ENCODE peak calls at places on chromosomes 13 and 19, in four cellular contexts. G is K562, D is GM12878, T is HL-60. Y is an unnamed sample.

GRCh38 chr13:23963184-23963931 is 66.1 kb upstream of the C1QTNF9B start:
- DNase-seq in G (no peak), T (no peak), D (no peak), Y (no peak)

GRCh38 chr13:19991531-19991930 is 33.0 kb downstream of the ZMYM2 start:
- DNase-seq in D (no peak), G (no peak), T (no peak), Y (no peak)

GRCh38 chr19:19549804-19550453 is 11.9 kb downstream of the CILP2 start:
- DNase-seq in T (no peak), D (no peak), G (no peak), Y (no peak)

GRCh38 chr19:47073574-47073973 is 25.1 kb upstream of the TMEM160 start:
- DNase-seq in T (no peak), D (no peak), G (no peak), Y (no peak)

GRCh38 chr19:17309198-17309961 is at the start of gene DDA1:
- DNase-seq in G (peak), T (peak), D (peak), Y (peak)

GRCh38 chr19:35540356-35540927 is 5.0 kb upstream of the TMEM147 start:
- DNase-seq in G (no peak), D (no peak), T (no peak), Y (no peak)

GRCh38 chr19:1373042-1373533 is 10.6 kb upstream of the NDUFS7 start:
- DNase-seq in T (no peak), G (no peak), D (no peak), Y (no peak)

GRCh38 chr13:50589651-50590054 is 253.8 kb downstream of the DLEU7 start:
- DNase-seq in T (no peak), G (no peak), D (no peak), Y (no peak)

GRCh38 chr19:6711078-6711361 is 9.4 kb downstream of the C3 start:
- DNase-seq in D (no peak), T (no peak), G (no peak), Y (no peak)

GRCh38 chr19:40331052-40331451 is 17.1 kb downstream of the C19orf47 start:
- DNase-seq in T (no peak), D (no peak), G (no peak), Y (no peak)

GRCh38 chr19:2952953-2953481 is 8.2 kb upstream of the ZNF77 start:
- DNase-seq in T (no peak), D (no peak), G (no peak), Y (no peak)

GRCh38 chr13:62704795-62705329 is 1289.2 kb upstream of the PCDH20 start:
- DNase-seq in T (no peak), D (no peak), G (no peak), Y (no peak)

GRCh38 chr19:10812902-10813404 is 23.1 kb downstream of the TMED1 start:
- DNase-seq in T (peak), D (no peak), G (peak), Y (no peak)

GRCh38 chr19:46624958-46625661 is at the start of gene PTGIR:
- DNase-seq in D (no peak), G (peak), T (peak), Y (no peak)

GRCh38 chr19:43527860-43528622 is 1.0 kb upstream of the ETHE1 start:
- DNase-seq in G (peak), D (no peak), T (no peak), Y (no peak)

GRCh38 chr19:19405919-19406877 is 723 bp downstream of the GATAD2A start:
- DNase-seq in G (peak), T (peak), D (no peak), Y (no peak)

GRCh38 chr19:37719111-37719926 is at the start of gene ZNF607:
- DNase-seq in T (peak), D (peak), G (peak), Y (peak)

GRCh38 chr19:18397242-18398202 is at the start of gene LRRC25:
- DNase-seq in T (peak), D (no peak), G (peak), Y (no peak)

GRCh38 chr13:112781881-112782361 is 92.1 kb downstream of the ATP11A start:
- DNase-seq in T (no peak), G (no peak), D (no peak), Y (no peak)

GRCh38 chr19:22733691-22734090 is 50.3 kb downstream of the ZNF99 start:
- DNase-seq in G (no peak), D (no peak), T (no peak), Y (no peak)

DNA sequence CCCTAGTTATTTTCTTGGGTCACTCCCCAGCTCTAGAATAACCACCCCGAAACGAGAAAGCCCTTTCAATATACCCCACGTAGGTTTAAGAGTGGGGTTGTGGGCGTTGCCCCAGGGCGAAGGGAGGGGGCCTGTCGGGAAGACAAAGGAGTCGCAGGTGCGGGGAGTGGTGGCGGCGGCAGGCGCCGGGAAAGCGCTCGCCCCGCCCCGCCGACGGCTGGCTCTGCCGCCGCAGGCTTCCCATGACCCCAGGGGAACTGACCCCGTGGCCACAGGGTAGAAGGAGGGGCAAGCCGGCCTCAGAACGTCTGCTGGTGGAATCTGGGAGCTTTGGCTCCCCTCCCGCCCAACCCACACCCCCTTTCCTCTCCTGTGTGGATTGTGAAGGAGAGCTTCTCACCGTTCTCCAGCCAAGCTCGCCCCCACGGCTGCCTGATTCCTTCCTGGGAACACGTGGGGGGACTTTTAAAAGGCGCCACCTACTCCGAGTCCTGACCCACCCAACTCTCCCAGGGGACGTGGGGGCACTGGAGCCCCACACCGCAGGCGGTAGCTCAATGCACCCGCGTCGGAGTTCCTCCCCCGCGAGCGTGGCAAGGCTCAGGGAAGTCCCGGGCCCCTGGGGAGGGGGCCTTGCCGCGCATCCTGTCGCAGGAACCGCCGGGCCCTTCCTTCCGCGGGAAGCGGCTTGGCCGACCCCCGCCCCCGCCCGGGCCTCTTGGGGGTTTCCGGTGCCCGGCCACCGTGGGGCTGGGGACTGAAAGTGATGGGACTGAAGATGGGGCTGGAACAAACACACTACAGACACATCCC is 5.5 kb downstream of the IER2 start:
- DNase-seq in G (peak), D (no peak), T (peak), Y (no peak)
- TF ChIP-seq POLR2AphosphoS5 in G (peak), D (no peak), T (peak), Y (no peak)

DNA sequence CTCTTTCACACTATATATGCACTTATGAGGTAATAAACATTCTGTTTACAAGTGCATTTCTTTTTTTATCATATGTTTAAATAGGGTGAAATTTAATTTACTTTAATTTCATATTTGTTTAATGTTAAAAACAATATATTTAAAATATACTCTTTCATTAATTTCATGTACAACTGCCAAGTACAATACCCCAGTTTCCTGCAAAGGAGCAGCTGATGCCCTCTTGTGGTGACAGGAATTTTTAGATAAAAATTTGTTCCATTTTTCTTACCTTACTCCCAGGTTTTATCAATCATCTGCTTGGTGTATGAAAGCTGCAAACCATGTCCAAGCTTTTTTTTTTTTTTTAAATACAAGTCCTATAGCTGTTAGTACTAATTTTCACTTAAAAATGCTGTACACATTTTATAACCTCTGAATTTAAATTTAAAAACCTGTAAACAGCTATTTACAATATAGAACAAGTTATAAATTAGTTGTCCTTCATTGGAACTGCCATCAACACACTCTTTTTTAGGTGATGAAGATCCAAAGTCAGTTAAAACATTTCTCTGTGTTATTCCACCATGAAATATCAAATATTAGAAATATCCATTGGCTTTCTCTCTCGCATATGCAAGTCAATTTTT is 4.9 kb downstream of the PCDH20 start:
- DNase-seq in D (no peak), G (no peak), T (no peak), Y (no peak)
- TF ChIP-seq SPI1 in D (no peak), G (no peak), T (no peak), Y (no peak)

GRCh38 chr19:15110418-15110815 is 3.2 kb downstream of the SYDE1 start:
- DNase-seq in G (no peak), D (no peak), T (no peak), Y (no peak)

GRCh38 chr19:15107056-15108010 is at the start of gene SYDE1:
- DNase-seq in G (no peak), T (no peak), D (no peak), Y (no peak)

GRCh38 chr19:15109768-15110417 is 2.7 kb downstream of the SYDE1 start:
- DNase-seq in G (no peak), D (no peak), T (no peak), Y (no peak)

GRCh38 chr19:15108845-15109767 is 1.9 kb downstream of the SYDE1 start:
- DNase-seq in D (no peak), G (no peak), T (no peak), Y (no peak)

DNA sequence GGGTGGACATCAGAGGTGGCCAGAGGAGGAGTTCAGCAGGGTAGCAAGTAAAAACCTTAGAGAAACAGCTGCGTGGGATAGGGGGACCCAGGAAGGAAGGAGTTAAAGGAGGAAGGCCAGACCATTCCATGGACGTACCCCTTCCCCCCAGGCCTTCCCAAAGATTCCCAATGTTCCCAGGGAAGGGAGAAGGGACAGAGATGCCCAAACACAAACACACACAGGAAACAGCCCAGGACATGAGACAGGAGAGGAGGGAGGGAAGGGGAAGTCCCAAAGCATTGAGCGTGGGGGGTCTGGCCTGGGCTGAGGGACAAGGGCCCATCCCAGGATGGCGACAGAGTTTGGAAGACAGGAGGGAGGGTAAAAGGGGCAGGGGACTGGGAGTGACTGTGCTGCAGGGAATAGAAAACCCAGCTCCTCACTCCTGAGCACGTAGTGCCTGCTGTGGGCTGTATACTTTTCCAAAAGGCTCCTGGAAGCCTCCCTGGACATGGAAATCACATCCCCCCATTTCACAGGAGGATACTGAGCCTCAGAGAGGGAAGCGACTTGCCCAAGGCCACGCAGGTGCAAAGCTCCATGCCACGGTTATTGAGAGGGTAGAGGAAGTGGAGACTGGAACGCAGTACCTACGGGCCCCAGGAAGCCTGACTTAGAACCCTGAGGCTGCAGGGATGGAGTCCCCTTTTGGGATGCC is 1.1 kb downstream of the SYDE1 start:
- DNase-seq in G (no peak), D (no peak), T (no peak), Y (no peak)
- TF ChIP-seq POLR2AphosphoS5 in G (no peak), D (no peak), T (no peak), Y (no peak)

GRCh38 chr13:45521292-45521691 is 56.6 kb downstream of the COG3 start:
- DNase-seq in D (no peak), G (no peak), T (no peak), Y (no peak)
- TF ChIP-seq SPI1 in D (no peak), G (no peak), T (no peak), Y (no peak)

GRCh38 chr13:95264225-95264624 is 37.0 kb downstream of the ABCC4 start:
- DNase-seq in D (no peak), G (no peak), T (no peak), Y (no peak)
- TF ChIP-seq POLR2AphosphoS5 in D (no peak), G (no peak), T (no peak), Y (no peak)

Y was measured in GM12891.